ENCODE peak calls at places on chromosomes 5 and 9, in nine cellular contexts. K, Q, O, N, L, J, F, G and T are unnamed samples.

GRCh38 chr5:96641368-96641767 is 20.8 kb upstream of the CAST start:
- DNase-seq in O (no peak), Q (no peak), L (no peak), K (no peak), N (no peak), G (no peak), F (no peak), J (no peak), T (no peak)

GRCh38 chr5:79225026-79225425 is 10.9 kb upstream of the JMY start:
- DNase-seq in N (no peak), O (no peak), K (no peak), G (no peak), L (no peak), Q (no peak), F (peak; percentile 18), J (no peak), T (no peak)

GRCh38 chr9:132078369-132079356 is 1.0 kb downstream of the MED27 start:
- DNase-seq in K (no peak), O (peak; percentile 51), L (peak; percentile 18), J (no peak), N (peak; percentile 44), F (peak; percentile 46), G (no peak), Q (no peak), T (peak; percentile 43)

GRCh38 chr9:135498381-135499126 is 1.9 kb upstream of the MRPS2 start:
- DNase-seq in L (no peak), Q (no peak), J (no peak), G (no peak), N (no peak), K (no peak), O (no peak), F (no peak), T (no peak)

GRCh38 chr5:138032028-138032571 is 779 bp downstream of the FAM13B start:
- DNase-seq in G (no peak), J (peak; percentile 64), Q (peak; percentile 67), L (peak; percentile 60), K (peak; percentile 67), O (no peak), N (no peak), F (peak; percentile 65), T (peak; percentile 77)

GRCh38 chr9:96156578-96156977 is 145.4 kb downstream of the HSD17B3 start:
- DNase-seq in O (no peak), L (no peak), K (no peak), Q (no peak), F (no peak), N (no peak), J (no peak), G (no peak), T (no peak)

GRCh38 chr9:108545446-108545845 is 310.3 kb downstream of the ACTL7B start:
- DNase-seq in N (no peak), J (no peak), Q (no peak), K (no peak), L (no peak), O (no peak), G (no peak), F (no peak), T (no peak)

GRCh38 chr5:158881076-158881880 is 218.4 kb downstream of the EBF1 start:
- DNase-seq in F (no peak), K (no peak), J (no peak), Q (no peak), L (no peak), O (no peak), G (no peak), N (no peak), T (no peak)

GRCh38 chr5:133384120-133384855 is 228.1 kb downstream of the FSTL4 start:
- DNase-seq in O (no peak), K (no peak), J (no peak), Q (no peak), N (no peak), L (no peak), F (no peak), G (no peak), T (no peak)

GRCh38 chr5:124538196-124538595 is 208.2 kb downstream of the ZNF608 start:
- DNase-seq in J (no peak), G (no peak), L (no peak), Q (no peak), K (no peak), N (no peak), O (no peak), F (no peak), T (no peak)

GRCh38 chr9:2015581-2016410 is 649 bp downstream of the SMARCA2 start:
- DNase-seq in J (peak; percentile 65), N (peak; percentile 63), F (peak; percentile 33), Q (peak; percentile 51), L (peak; percentile 30), O (peak; percentile 26), K (peak; percentile 60), G (no peak), T (peak; percentile 71)

GRCh38 chr5:7397005-7397546 is 1.1 kb downstream of the ADCY2 start:
- DNase-seq in J (no peak), F (peak; percentile 32), K (no peak), Q (no peak), O (no peak), L (no peak), N (no peak), G (no peak), T (no peak)
- TF ChIP-seq CTCF in J (no peak), F (no peak), K (no peak), Q (no peak), O (no peak), L (no peak), N (no peak), G (no peak), T (no peak)

DNA sequence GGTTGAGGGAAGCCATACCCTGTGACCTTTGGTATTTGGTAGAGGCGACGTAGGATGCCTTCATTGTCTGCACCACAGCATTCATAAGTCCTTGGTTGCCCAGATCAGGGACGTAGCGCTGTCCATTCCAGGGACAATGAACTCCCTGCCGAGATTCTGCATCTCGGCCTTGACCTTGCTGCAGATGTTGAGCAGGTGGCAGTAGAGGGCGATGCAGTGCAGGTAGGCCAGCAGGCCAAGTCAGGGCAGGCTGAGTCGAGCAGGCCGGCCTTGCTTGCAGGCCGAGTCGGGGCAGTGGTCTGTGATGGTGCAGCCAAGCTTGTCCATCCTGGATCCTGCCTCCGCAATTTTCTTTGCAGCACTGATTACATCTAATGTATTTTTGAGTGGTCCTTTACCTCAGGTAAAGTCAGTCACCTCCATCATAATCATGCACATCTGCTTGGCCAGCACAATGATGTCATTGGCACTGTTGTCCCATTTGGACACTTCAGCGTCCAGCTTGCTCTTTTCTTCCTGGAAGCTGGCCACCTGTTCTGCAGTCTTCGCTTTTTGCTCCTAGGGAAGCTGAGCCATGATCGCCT is 93.4 kb upstream of the CCDC112 start:
- DNase-seq in K (peak; percentile 68), J (peak; percentile 41), O (no peak), N (peak; percentile 17), G (no peak), L (no peak), F (no peak), Q (no peak), T (no peak)
- TF ChIP-seq CTCF in K (no peak), J (no peak), O (no peak), N (no peak), G (no peak), L (no peak), F (no peak), Q (no peak), T (no peak)

DNA sequence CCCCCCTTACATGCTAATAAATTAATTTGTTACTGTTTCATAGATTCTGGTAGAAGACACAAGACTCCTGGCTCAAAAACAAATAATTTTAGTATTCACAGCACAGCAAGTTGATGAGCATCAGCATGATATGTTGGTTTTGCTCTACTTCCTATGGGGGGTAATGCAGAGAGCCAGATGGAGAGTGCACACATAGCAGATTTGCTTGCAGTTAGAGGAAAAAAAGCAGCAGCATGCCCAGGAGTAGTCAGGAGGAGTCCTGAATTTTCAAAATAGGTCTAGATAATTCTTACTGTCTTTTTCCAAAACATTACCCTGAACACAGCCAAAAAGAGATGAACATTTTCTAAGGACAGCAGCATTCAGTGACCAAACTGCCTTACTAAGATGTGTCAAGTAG is 261.3 kb downstream of the COX7C start:
- DNase-seq in L (no peak), K (no peak), Q (no peak), N (no peak), G (no peak), F (no peak), J (no peak), O (no peak), T (no peak)
- TF ChIP-seq CTCF in L (no peak), K (no peak), Q (no peak), N (no peak), G (no peak), F (no peak), J (no peak), O (no peak), T (no peak)

GRCh38 chr9:7388755-7389154 is 410.8 kb downstream of the DMAC1 start:
- DNase-seq in Q (no peak), F (no peak), L (no peak), O (no peak), J (no peak), K (no peak), N (no peak), G (no peak), T (no peak)

GRCh38 chr9:7392161-7392560 is 407.4 kb downstream of the DMAC1 start:
- DNase-seq in G (no peak), J (no peak), L (no peak), Q (no peak), K (no peak), F (no peak), N (peak; percentile 43), O (no peak), T (no peak)

GRCh38 chr9:7394007-7394774 is 405.4 kb downstream of the DMAC1 start:
- DNase-seq in Q (no peak), N (peak; percentile 19), F (no peak), L (no peak), K (peak; percentile 18), O (no peak), G (no peak), J (no peak), T (no peak)
- TF ChIP-seq CTCF in Q (no peak), N (no peak), F (no peak), L (no peak), K (no peak), O (no peak), G (no peak), J (no peak), T (no peak)